ENCODE peak calls at places on chromosome 4, in eight cellular contexts. R is hepatocyte, P is endodermal cell, T is prostate gland, Z is sigmoid colon, F is uterus, Y is foreskin keratinocyte, X is breast epithelium. G is an unnamed sample. For H3K27me3, the result is how much of the 10 kb centered on the place peaks cover.

GRCh38 chr4:147786031-147786430 is 54.1 kb downstream of the ARHGAP10 start:
- DNase-seq in R (no peak), P (no peak), T (no peak), Z (no peak), F (no peak), Y (no peak), X (no peak), G (no peak)

GRCh38 chr4:40316782-40317635 is 18.1 kb upstream of the CHRNA9 start:
- DNase-seq in R (peak), P (peak), T (peak), Z (peak), F (peak), Y (peak), X (peak), G (peak)

GRCh38 chr4:115711575-115711974 is 598.2 kb upstream of the NDST4 start:
- DNase-seq in R (peak), P (peak), T (no peak), Z (no peak), F (no peak), Y (peak), X (no peak), G (no peak)

GRCh38 chr4:9919047-9919446 is 102.2 kb downstream of the SLC2A9 start:
- DNase-seq in R (no peak), P (peak), T (no peak), Z (no peak), F (no peak), Y (no peak), X (no peak), G (no peak)

GRCh38 chr4:36439556-36439955 is 158.1 kb downstream of the DTHD1 start:
- DNase-seq in R (no peak), P (peak), T (no peak), Z (no peak), F (no peak), Y (no peak), X (no peak), G (no peak)

GRCh38 chr4:188002751-188003150 is 7.2 kb downstream of the ZFP42 start:
- DNase-seq in R (no peak), P (no peak), T (no peak), Z (no peak), F (no peak), Y (peak), X (no peak), G (no peak)

GRCh38 chr4:141331534-141332358 is 111.1 kb downstream of the ZNF330 start:
- DNase-seq in R (no peak), P (no peak), T (no peak), Z (no peak), F (no peak), Y (no peak), X (no peak), G (no peak)

GRCh38 chr4:131302108-131302507 is 1847.0 kb upstream of the PCDH10 start:
- DNase-seq in R (no peak), P (peak), T (no peak), Z (no peak), F (no peak), Y (no peak), X (no peak), G (no peak)

GRCh38 chr4:25535701-25536473 is 119.8 kb upstream of the SLC34A2 start:
- DNase-seq in R (no peak), P (peak), T (no peak), Z (no peak), F (no peak), Y (no peak), X (no peak), G (no peak)

GRCh38 chr4:168699224-168699878 is 202.5 kb downstream of the PALLD start:
- DNase-seq in R (no peak), P (no peak), T (no peak), Z (no peak), F (no peak), Y (no peak), X (no peak), G (no peak)

GRCh38 chr4:99979872-99980271 is 29.8 kb upstream of the H2AZ1 start:
- DNase-seq in R (no peak), P (no peak), T (no peak), Z (no peak), F (no peak), Y (peak), X (no peak), G (no peak)

GRCh38 chr4:80058740-80059139 is 14.3 kb downstream of the ANTXR2 start:
- DNase-seq in R (no peak), P (no peak), T (no peak), Z (no peak), F (no peak), Y (no peak), X (no peak), G (no peak)

GRCh38 chr4:98566491-98567008 is 91.9 kb downstream of the TSPAN5 start:
- DNase-seq in R (peak), P (peak), T (no peak), Z (peak), F (no peak), Y (no peak), X (no peak), G (no peak)

DNA sequence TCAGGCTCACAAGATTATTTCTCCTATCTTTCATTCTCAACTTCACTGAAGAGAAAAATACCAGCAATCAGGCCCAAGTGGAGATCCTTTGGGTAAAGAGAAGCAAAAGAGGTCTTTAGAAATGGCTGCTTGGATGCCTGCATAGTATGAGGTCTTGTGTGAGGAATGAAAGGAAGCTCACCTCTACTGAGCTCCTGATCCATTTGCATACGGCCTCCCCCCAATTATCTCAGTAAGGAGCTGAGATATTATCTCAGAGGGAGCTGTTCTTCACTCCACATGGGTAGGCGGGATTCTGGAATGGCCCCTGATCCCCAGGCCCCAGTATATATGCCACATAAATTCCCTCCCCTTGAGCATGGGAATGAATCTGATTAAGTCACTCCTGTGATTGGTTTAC is 75.8 kb downstream of the EVC2 start:
- DNase-seq in R (no peak), P (no peak), T (no peak), Z (no peak), F (no peak), Y (no peak), X (no peak), G (no peak)
- H3K27me3 ChIP-seq in R (under half), P (under half), T (under half), Z (under half), F (under half), Y (under half), X (under half), G (under half)

GRCh38 chr4:120057416-120057815 is 9.2 kb downstream of the MAD2L1 start:
- DNase-seq in R (no peak), P (no peak), T (no peak), Z (no peak), F (no peak), Y (no peak), X (no peak), G (no peak)

GRCh38 chr4:120053916-120054315 is 12.7 kb downstream of the MAD2L1 start:
- DNase-seq in R (no peak), P (no peak), T (no peak), Z (no peak), F (no peak), Y (no peak), X (no peak), G (no peak)

GRCh38 chr4:120055795-120056194 is 10.9 kb downstream of the MAD2L1 start:
- DNase-seq in R (no peak), P (no peak), T (no peak), Z (no peak), F (no peak), Y (no peak), X (no peak), G (no peak)

GRCh38 chr4:120055167-120055566 is 11.5 kb downstream of the MAD2L1 start:
- DNase-seq in R (no peak), P (no peak), T (no peak), Z (no peak), F (no peak), Y (no peak), X (no peak), G (no peak)

DNA sequence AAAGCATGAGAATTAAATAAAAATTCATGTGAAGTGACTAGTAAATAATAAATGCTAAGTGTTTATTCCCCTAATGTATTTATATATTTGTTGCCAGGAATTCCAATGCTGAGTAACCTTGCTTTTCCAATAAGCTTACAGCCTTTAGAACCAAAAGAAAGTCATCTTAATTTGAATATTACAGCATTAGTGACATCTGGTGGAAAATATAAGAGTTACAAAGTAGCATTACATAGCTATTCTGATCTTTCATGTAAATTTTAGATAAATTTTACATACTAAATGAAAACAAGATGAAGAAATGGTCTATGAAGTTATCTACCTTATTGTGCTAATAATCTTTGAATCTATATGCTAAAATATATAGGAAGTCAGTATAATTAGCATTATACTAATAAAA is 10.4 kb downstream of the MAD2L1 start:
- DNase-seq in R (peak), P (no peak), T (no peak), Z (no peak), F (no peak), Y (no peak), X (no peak), G (peak)
- TF ChIP-seq CTCF in R (peak), P (peak), T (no peak), Z (no peak), F (no peak), Y (peak), X (no peak), G (peak)

GRCh38 chr4:114600672-114601071 is 2.1 kb downstream of the UGT8 start:
- DNase-seq in R (no peak), P (no peak), T (no peak), Z (no peak), F (no peak), Y (no peak), X (no peak), G (no peak)
- H3K27me3 ChIP-seq in R (under half), P (under half), T (under half), Z (under half), F (under half), Y (half or more), X (under half), G (under half)

DNA sequence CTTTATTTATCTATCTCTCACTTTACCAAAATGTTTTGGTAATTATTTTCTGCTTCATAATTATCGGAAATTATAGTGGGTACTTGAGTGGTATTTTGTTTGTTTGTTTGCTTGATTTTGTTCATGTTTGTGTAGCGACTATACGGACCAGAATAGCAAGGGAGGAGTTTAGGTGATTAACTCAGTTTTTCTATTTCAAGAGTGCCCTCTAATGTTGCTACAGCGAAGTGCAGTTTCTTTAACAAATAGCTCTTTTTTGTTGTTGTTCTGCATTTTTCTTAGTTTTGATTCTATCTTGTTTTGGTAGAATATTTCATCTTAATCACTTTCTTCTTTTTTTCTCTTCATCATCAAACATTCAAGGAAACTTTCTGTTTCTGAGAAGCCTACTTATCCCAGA is 40.8 kb upstream of the QRFPR start:
- DNase-seq in R (no peak), P (no peak), T (no peak), Z (no peak), F (no peak), Y (no peak), X (no peak), G (no peak)
- TF ChIP-seq CTCF in R (peak), P (peak), T (no peak), Z (peak), F (no peak), Y (peak), X (no peak), G (peak)

G was measured in BJ.